ENCODE peak calls at places on chromosome 10, in ten cellular contexts. One of them, this sample, is unnamed.

GRCh38 chr10:5265139-5265538 is 68.5 kb downstream of the AKR1C4 start:
- DNase-seq in ovary: no peak
- DNase-seq in CD8-positive, alpha-beta T cell: no peak
- DNase-seq in IMR-90: no peak
- DNase-seq in PC-3: no peak
- DNase-seq in psoas muscle: no peak
- DNase-seq in GM23338: no peak
- DNase-seq in mammary epithelial cell: no peak
- DNase-seq in HCT116: no peak
- DNase-seq in A549: no peak
- DNase-seq in this sample: no peak

GRCh38 chr10:118314882-118315281 is 27.2 kb downstream of the FAM204A start:
- DNase-seq in ovary: no peak
- DNase-seq in CD8-positive, alpha-beta T cell: no peak
- DNase-seq in IMR-90: no peak
- DNase-seq in PC-3: no peak
- DNase-seq in psoas muscle: no peak
- DNase-seq in GM23338: no peak
- DNase-seq in mammary epithelial cell: no peak
- DNase-seq in HCT116: no peak
- DNase-seq in A549: no peak
- DNase-seq in this sample: no peak

GRCh38 chr10:22002531-22003110 is 909 bp downstream of the DNAJC1 start:
- DNase-seq in ovary: no peak
- DNase-seq in CD8-positive, alpha-beta T cell: no peak
- DNase-seq in IMR-90: peak; percentile 63
- DNase-seq in PC-3: peak; percentile 27
- DNase-seq in psoas muscle: no peak
- DNase-seq in GM23338: peak; percentile 12
- DNase-seq in mammary epithelial cell: peak; percentile 63
- DNase-seq in HCT116: no peak
- DNase-seq in A549: peak; percentile 13
- DNase-seq in this sample: no peak

GRCh38 chr10:68876246-68876918 is 24.7 kb upstream of the DDX50 start:
- DNase-seq in ovary: no peak
- DNase-seq in CD8-positive, alpha-beta T cell: no peak
- DNase-seq in IMR-90: peak; percentile 10
- DNase-seq in PC-3: no peak
- DNase-seq in psoas muscle: no peak
- DNase-seq in GM23338: no peak
- DNase-seq in mammary epithelial cell: no peak
- DNase-seq in HCT116: no peak
- DNase-seq in A549: no peak
- DNase-seq in this sample: no peak

GRCh38 chr10:7968510-7968909 is 86.0 kb upstream of the GATA3 start:
- DNase-seq in ovary: no peak
- DNase-seq in CD8-positive, alpha-beta T cell: no peak
- DNase-seq in IMR-90: no peak
- DNase-seq in PC-3: no peak
- DNase-seq in psoas muscle: no peak
- DNase-seq in GM23338: no peak
- DNase-seq in mammary epithelial cell: no peak
- DNase-seq in HCT116: no peak
- DNase-seq in A549: no peak
- DNase-seq in this sample: no peak

GRCh38 chr10:102644646-102645387 is 538 bp downstream of the TRIM8 start:
- DNase-seq in ovary: peak; percentile 87
- DNase-seq in CD8-positive, alpha-beta T cell: peak; percentile 74
- DNase-seq in IMR-90: peak; percentile 68
- DNase-seq in PC-3: peak; percentile 77
- DNase-seq in psoas muscle: peak; percentile 95
- DNase-seq in GM23338: peak; percentile 89
- DNase-seq in mammary epithelial cell: peak; percentile 72
- DNase-seq in HCT116: peak; percentile 80
- DNase-seq in A549: peak; percentile 90
- DNase-seq in this sample: peak; percentile 94

GRCh38 chr10:62618576-62619408 is 185.7 kb upstream of the ADO start:
- DNase-seq in ovary: no peak
- DNase-seq in CD8-positive, alpha-beta T cell: no peak
- DNase-seq in IMR-90: peak; percentile 89
- DNase-seq in PC-3: peak; percentile 99
- DNase-seq in psoas muscle: no peak
- DNase-seq in GM23338: no peak
- DNase-seq in mammary epithelial cell: no peak
- DNase-seq in HCT116: no peak
- DNase-seq in A549: peak; percentile 19
- DNase-seq in this sample: no peak

GRCh38 chr10:102621418-102622325 is 22.6 kb upstream of the TRIM8 start:
- DNase-seq in ovary: no peak
- DNase-seq in CD8-positive, alpha-beta T cell: no peak
- DNase-seq in IMR-90: peak; percentile 45
- DNase-seq in PC-3: peak; percentile 43
- DNase-seq in psoas muscle: peak; percentile 52
- DNase-seq in GM23338: no peak
- DNase-seq in mammary epithelial cell: no peak
- DNase-seq in HCT116: no peak
- DNase-seq in A549: no peak
- DNase-seq in this sample: peak; percentile 54

DNA sequence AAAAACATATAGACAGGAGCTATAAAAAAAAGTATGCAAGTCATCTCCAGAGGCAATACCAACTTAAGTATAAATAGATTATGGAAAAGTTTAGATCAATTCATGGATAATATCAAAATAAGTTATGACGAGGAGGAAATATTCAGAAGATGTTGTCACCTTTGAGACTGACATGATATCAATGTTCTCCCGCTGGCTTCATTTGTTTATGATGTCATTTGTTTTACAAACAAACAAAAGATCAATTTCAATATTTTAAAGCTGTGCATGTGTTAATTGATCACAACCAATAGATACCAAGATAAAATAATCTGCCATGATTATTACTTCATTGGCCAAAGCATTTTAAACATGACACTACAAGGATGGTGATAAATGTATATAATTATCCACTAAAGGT is 43.5 kb downstream of the SLC16A12 start:
- DNase-seq in ovary: no peak
- DNase-seq in CD8-positive, alpha-beta T cell: no peak
- DNase-seq in IMR-90: no peak
- DNase-seq in PC-3: no peak
- DNase-seq in psoas muscle: no peak
- DNase-seq in GM23338: no peak
- DNase-seq in mammary epithelial cell: no peak
- DNase-seq in HCT116: no peak
- DNase-seq in A549: no peak
- DNase-seq in this sample: no peak
- H3K4me3 ChIP-seq in ovary: no peak overlapping the region
- H3K4me3 ChIP-seq in CD8-positive, alpha-beta T cell: no peak overlapping the region
- H3K4me3 ChIP-seq in IMR-90: no peak overlapping the region
- H3K4me3 ChIP-seq in PC-3: no peak overlapping the region
- H3K4me3 ChIP-seq in psoas muscle: no peak overlapping the region
- H3K4me3 ChIP-seq in GM23338: no peak overlapping the region
- H3K4me3 ChIP-seq in mammary epithelial cell: no peak overlapping the region
- H3K4me3 ChIP-seq in HCT116: no peak overlapping the region
- H3K4me3 ChIP-seq in A549: no peak overlapping the region
- H3K4me3 ChIP-seq in this sample: no peak overlapping the region

DNA sequence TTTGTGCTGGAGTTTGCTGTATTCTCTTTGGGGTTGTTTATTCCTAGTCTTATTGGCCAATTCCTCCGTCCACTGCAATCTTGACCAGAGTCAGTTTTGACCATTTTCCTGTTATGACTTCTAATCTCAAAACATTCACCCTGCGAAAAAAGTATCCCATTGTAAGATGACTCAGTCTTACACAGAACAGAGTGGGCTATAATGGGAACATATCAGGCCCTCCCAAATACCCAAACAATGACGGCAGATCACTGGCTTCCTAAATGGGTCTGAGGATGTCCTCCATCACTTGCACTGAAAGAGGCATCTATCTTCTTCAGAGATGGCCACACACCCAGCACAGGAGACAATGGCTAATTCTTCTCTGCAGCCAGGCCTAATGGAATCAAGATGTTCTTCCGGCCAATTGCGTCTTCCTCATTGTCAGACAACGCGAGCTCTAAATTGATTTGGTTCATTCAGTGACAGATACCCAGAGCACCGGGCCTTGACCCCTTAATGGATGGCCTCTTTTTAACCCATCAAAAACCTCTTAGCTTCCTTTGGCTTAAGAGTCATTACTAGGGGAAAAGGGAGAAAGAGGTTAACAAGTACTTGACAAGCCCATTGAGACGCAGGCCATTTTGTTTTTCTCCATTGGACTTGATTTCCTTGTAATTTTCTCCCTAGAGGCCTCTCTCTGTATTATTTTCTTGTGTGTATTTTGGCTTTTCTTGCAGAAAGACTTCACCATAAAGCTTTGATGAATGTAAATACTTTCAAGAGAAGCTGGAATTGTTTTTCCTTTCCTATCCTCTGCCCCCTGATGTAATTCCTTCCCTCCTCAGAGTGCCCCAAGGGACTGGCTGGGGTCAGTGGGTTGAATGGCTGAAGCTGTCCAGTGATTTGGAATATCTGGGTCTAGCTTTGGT is 129.7 kb downstream of the PRPF18 start:
- DNase-seq in ovary: no peak
- DNase-seq in CD8-positive, alpha-beta T cell: no peak
- DNase-seq in IMR-90: peak; percentile 96
- DNase-seq in PC-3: no peak
- DNase-seq in psoas muscle: no peak
- DNase-seq in GM23338: no peak
- DNase-seq in mammary epithelial cell: no peak
- DNase-seq in HCT116: no peak
- DNase-seq in A549: no peak
- DNase-seq in this sample: no peak
- H3K4me1 ChIP-seq in ovary: peaks cover 5% of the 10 kb centered on the region
- H3K4me1 ChIP-seq in CD8-positive, alpha-beta T cell: peaks cover 7% of the 10 kb centered on the region
- H3K4me1 ChIP-seq in IMR-90: peaks cover 38% of the 10 kb centered on the region
- H3K4me1 ChIP-seq in PC-3: peaks cover 27% of the 10 kb centered on the region
- H3K4me1 ChIP-seq in psoas muscle: peaks cover 4% of the 10 kb centered on the region
- H3K4me1 ChIP-seq in GM23338: peaks cover 4% of the 10 kb centered on the region
- H3K4me1 ChIP-seq in mammary epithelial cell: peaks cover 28% of the 10 kb centered on the region
- H3K4me1 ChIP-seq in HCT116: peaks cover 12% of the 10 kb centered on the region
- H3K4me1 ChIP-seq in A549: peaks cover 11% of the 10 kb centered on the region
- H3K4me1 ChIP-seq in this sample: peaks cover 35% of the 10 kb centered on the region

GRCh38 chr10:108250954-108251620 is 1086.6 kb upstream of the SORCS1 start:
- DNase-seq in ovary: no peak
- DNase-seq in CD8-positive, alpha-beta T cell: no peak
- DNase-seq in IMR-90: no peak
- DNase-seq in PC-3: peak; percentile 74
- DNase-seq in psoas muscle: no peak
- DNase-seq in GM23338: no peak
- DNase-seq in mammary epithelial cell: peak; percentile 54
- DNase-seq in HCT116: no peak
- DNase-seq in A549: no peak
- DNase-seq in this sample: no peak

GRCh38 chr10:108244443-108245228 is 1080.1 kb upstream of the SORCS1 start:
- DNase-seq in ovary: no peak
- DNase-seq in CD8-positive, alpha-beta T cell: no peak
- DNase-seq in IMR-90: no peak
- DNase-seq in PC-3: no peak
- DNase-seq in psoas muscle: no peak
- DNase-seq in GM23338: no peak
- DNase-seq in mammary epithelial cell: peak; percentile 79
- DNase-seq in HCT116: no peak
- DNase-seq in A549: no peak
- DNase-seq in this sample: peak; percentile 53

GRCh38 chr10:108254089-108254488 is 1089.6 kb upstream of the SORCS1 start:
- DNase-seq in ovary: no peak
- DNase-seq in CD8-positive, alpha-beta T cell: no peak
- DNase-seq in IMR-90: no peak
- DNase-seq in PC-3: no peak
- DNase-seq in psoas muscle: no peak
- DNase-seq in GM23338: no peak
- DNase-seq in mammary epithelial cell: no peak
- DNase-seq in HCT116: no peak
- DNase-seq in A549: no peak
- DNase-seq in this sample: no peak

DNA sequence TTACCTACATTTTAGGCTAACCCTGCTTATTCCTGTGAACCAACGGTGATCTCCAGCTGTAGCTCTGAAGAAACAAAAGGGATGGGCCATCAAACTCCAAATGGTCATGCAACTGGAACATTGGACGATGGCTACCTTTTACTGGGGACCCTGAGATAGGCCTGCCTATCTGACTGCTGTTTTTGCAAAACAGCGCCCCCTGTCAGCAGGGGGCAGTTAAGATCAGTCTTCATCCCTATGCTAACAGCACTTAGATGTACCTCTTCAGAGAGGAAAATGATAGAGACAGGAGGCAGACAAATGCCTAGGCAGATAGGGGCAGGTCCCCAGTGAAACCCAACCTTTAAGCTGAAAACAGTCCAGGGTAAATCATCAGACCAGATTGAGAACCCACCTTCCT is 1085.4 kb upstream of the SORCS1 start:
- DNase-seq in ovary: no peak
- DNase-seq in CD8-positive, alpha-beta T cell: no peak
- DNase-seq in IMR-90: no peak
- DNase-seq in PC-3: no peak
- DNase-seq in psoas muscle: no peak
- DNase-seq in GM23338: peak; percentile 16
- DNase-seq in mammary epithelial cell: no peak
- DNase-seq in HCT116: no peak
- DNase-seq in A549: peak; percentile 4
- DNase-seq in this sample: no peak
- TF ChIP-seq CTCF in ovary: no peak
- TF ChIP-seq CTCF in CD8-positive, alpha-beta T cell: no peak
- TF ChIP-seq CTCF in IMR-90: no peak
- TF ChIP-seq CTCF in PC-3: peak; percentile 30
- TF ChIP-seq CTCF in psoas muscle: no peak
- TF ChIP-seq CTCF in GM23338: peak; percentile 66
- TF ChIP-seq CTCF in mammary epithelial cell: no peak
- TF ChIP-seq CTCF in HCT116: peak; percentile 39
- TF ChIP-seq CTCF in A549: no peak
- TF ChIP-seq CTCF in this sample: no peak

GRCh38 chr10:121978511-121978910 is 3.5 kb upstream of the NSMCE4A start:
- DNase-seq in ovary: no peak
- DNase-seq in CD8-positive, alpha-beta T cell: no peak
- DNase-seq in IMR-90: no peak
- DNase-seq in PC-3: no peak
- DNase-seq in psoas muscle: no peak
- DNase-seq in GM23338: no peak
- DNase-seq in mammary epithelial cell: no peak
- DNase-seq in HCT116: no peak
- DNase-seq in A549: no peak
- DNase-seq in this sample: peak; percentile 75

GRCh38 chr10:121974535-121975294 is at the start of gene NSMCE4A:
- DNase-seq in ovary: peak; percentile 79
- DNase-seq in CD8-positive, alpha-beta T cell: peak; percentile 69
- DNase-seq in IMR-90: peak; percentile 71
- DNase-seq in PC-3: peak; percentile 71
- DNase-seq in psoas muscle: peak; percentile 93
- DNase-seq in GM23338: peak; percentile 91
- DNase-seq in mammary epithelial cell: peak; percentile 66
- DNase-seq in HCT116: peak; percentile 56
- DNase-seq in A549: peak; percentile 85
- DNase-seq in this sample: peak; percentile 92

GRCh38 chr10:121975295-121976086 is 474 bp upstream of the NSMCE4A start:
- DNase-seq in ovary: no peak
- DNase-seq in CD8-positive, alpha-beta T cell: no peak
- DNase-seq in IMR-90: no peak
- DNase-seq in PC-3: no peak
- DNase-seq in psoas muscle: no peak
- DNase-seq in GM23338: no peak
- DNase-seq in mammary epithelial cell: no peak
- DNase-seq in HCT116: no peak
- DNase-seq in A549: no peak
- DNase-seq in this sample: peak; percentile 76

GRCh38 chr10:121974019-121974534 is 940 bp downstream of the NSMCE4A start:
- DNase-seq in ovary: no peak
- DNase-seq in CD8-positive, alpha-beta T cell: no peak
- DNase-seq in IMR-90: no peak
- DNase-seq in PC-3: no peak
- DNase-seq in psoas muscle: no peak
- DNase-seq in GM23338: peak; percentile 19
- DNase-seq in mammary epithelial cell: no peak
- DNase-seq in HCT116: no peak
- DNase-seq in A549: no peak
- DNase-seq in this sample: no peak

DNA sequence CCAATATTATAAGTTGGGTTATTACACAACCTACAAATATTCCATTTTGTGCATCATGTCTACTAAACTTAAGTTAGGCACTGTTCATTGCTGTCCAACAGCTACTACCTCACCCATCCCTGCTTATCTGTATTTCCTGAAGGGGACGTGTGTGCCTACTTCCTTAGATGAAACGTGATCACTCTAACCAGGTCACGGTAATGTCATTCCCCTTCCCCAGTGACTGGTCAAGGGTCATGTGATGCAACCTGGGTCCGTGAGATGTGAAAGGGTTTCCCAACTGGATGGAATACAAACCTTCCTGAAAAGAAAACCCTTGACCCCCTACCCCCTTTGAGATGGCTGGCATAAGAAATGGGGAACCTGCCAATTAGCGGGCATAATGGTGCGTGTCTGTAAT is 1.6 kb upstream of the NSMCE4A start:
- DNase-seq in ovary: no peak
- DNase-seq in CD8-positive, alpha-beta T cell: no peak
- DNase-seq in IMR-90: no peak
- DNase-seq in PC-3: no peak
- DNase-seq in psoas muscle: no peak
- DNase-seq in GM23338: no peak
- DNase-seq in mammary epithelial cell: no peak
- DNase-seq in HCT116: no peak
- DNase-seq in A549: no peak
- DNase-seq in this sample: no peak
- H3K4me3 ChIP-seq in ovary: no peak overlapping the region
- H3K4me3 ChIP-seq in CD8-positive, alpha-beta T cell: no peak overlapping the region
- H3K4me3 ChIP-seq in IMR-90: no peak overlapping the region
- H3K4me3 ChIP-seq in PC-3: no peak overlapping the region
- H3K4me3 ChIP-seq in psoas muscle: no peak overlapping the region
- H3K4me3 ChIP-seq in GM23338: no peak overlapping the region
- H3K4me3 ChIP-seq in mammary epithelial cell: no peak overlapping the region
- H3K4me3 ChIP-seq in HCT116: no peak overlapping the region
- H3K4me3 ChIP-seq in A549: no peak overlapping the region
- H3K4me3 ChIP-seq in this sample: no peak overlapping the region

This sample was measured in kidney.